ENCODE peak calls at places on chromosomes 11 and 22, in eight cellular contexts. V is suprapubic skin, S is tibial nerve, H is small intestine, A is SK-N-SH, Q is pancreas, X is cardiac muscle cell, Z is A549. L is an unnamed sample. For H3K4me1 and H3K9me3, the result is how much of the 10 kb centered on the place peaks cover.

GRCh38 chr22:45895436-45896152 is 81.4 kb downstream of the WNT7B start:
- DNase-seq in V (no peak), S (no peak), H (no peak), A (no peak), Q (peak), X (no peak), Z (no peak), L (no peak)

GRCh38 chr11:59891781-59892181 is 13.2 kb downstream of the OOSP3 start:
- DNase-seq in V (no peak), S (no peak), H (no peak), A (no peak), Q (no peak), X (peak), Z (no peak), L (no peak)

GRCh38 chr22:29251981-29252978 is 15.5 kb downstream of the RHBDD3 start:
- DNase-seq in V (no peak), S (no peak), H (no peak), A (peak), Q (no peak), X (no peak), Z (no peak), L (no peak)

GRCh38 chr11:120331301-120331966 is 4.8 kb upstream of the ARHGEF12 start:
- DNase-seq in V (no peak), S (no peak), H (no peak), A (no peak), Q (no peak), X (no peak), Z (peak), L (no peak)

GRCh38 chr11:65014146-65014960 is at the start of gene ARL2:
- DNase-seq in V (peak), S (peak), H (peak), A (no peak), Q (peak), X (no peak), Z (no peak), L (no peak)

GRCh38 chr11:35133656-35134055 is 5.3 kb upstream of the CD44 start:
- DNase-seq in V (no peak), S (no peak), H (no peak), A (no peak), Q (no peak), X (no peak), Z (no peak), L (no peak)

GRCh38 chr22:35630387-35630793 is 13.3 kb upstream of the MB start:
- DNase-seq in V (no peak), S (no peak), H (no peak), A (no peak), Q (no peak), X (peak), Z (peak), L (peak)

GRCh38 chr22:28759861-28760560 is 12.5 kb upstream of the CCDC117 start:
- DNase-seq in V (no peak), S (no peak), H (no peak), A (no peak), Q (no peak), X (no peak), Z (peak), L (no peak)

GRCh38 chr11:23725752-23726151 is 771.1 kb upstream of the LUZP2 start:
- DNase-seq in V (no peak), S (no peak), H (no peak), A (no peak), Q (no peak), X (no peak), Z (no peak), L (no peak)

GRCh38 chr22:19742160-19743066 is 18.2 kb upstream of the TBX1 start:
- DNase-seq in V (no peak), S (no peak), H (no peak), A (no peak), Q (no peak), X (no peak), Z (no peak), L (no peak)

GRCh38 chr22:20729194-20729593 is 44.7 kb upstream of the SERPIND1 start:
- DNase-seq in V (no peak), S (no peak), H (no peak), A (no peak), Q (peak), X (no peak), Z (no peak), L (no peak)

GRCh38 chr11:18270102-18270501 is 4.0 kb downstream of the SAA1 start:
- DNase-seq in V (no peak), S (no peak), H (no peak), A (no peak), Q (no peak), X (no peak), Z (no peak), L (no peak)

GRCh38 chr22:18060646-18061620 is 16.9 kb upstream of the PEX26 start:
- DNase-seq in V (no peak), S (no peak), H (peak), A (no peak), Q (no peak), X (no peak), Z (peak), L (peak)

GRCh38 chr11:30346068-30346688 is 23.3 kb downstream of the ARL14EP start:
- DNase-seq in V (no peak), S (peak), H (peak), A (peak), Q (no peak), X (peak), Z (peak), L (peak)

GRCh38 chr11:118715837-118716260 is 36.4 kb upstream of the TREH start:
- DNase-seq in V (no peak), S (no peak), H (peak), A (no peak), Q (no peak), X (no peak), Z (no peak), L (no peak)

GRCh38 chr11:125164422-125165110 is at the start of gene PKNOX2:
- DNase-seq in V (peak), S (peak), H (peak), A (peak), Q (peak), X (peak), Z (peak), L (no peak)

GRCh38 chr11:67316882-67317364 is 13.6 kb downstream of the SSH3 start:
- DNase-seq in V (no peak), S (no peak), H (peak), A (no peak), Q (no peak), X (no peak), Z (no peak), L (no peak)

GRCh38 chr22:24445481-24446290 is 18.3 kb downstream of the ADORA2A start:
- DNase-seq in V (peak), S (no peak), H (no peak), A (peak), Q (no peak), X (no peak), Z (no peak), L (no peak)

GRCh38 chr11:74680703-74681531 is 50.3 kb downstream of the CHRDL2 start:
- DNase-seq in V (peak), S (no peak), H (no peak), A (no peak), Q (no peak), X (no peak), Z (no peak), L (no peak)

GRCh38 chr11:65390099-65390941 is 3.9 kb downstream of the FRMD8 start:
- DNase-seq in V (no peak), S (no peak), H (no peak), A (no peak), Q (peak), X (no peak), Z (no peak), L (no peak)

GRCh38 chr11:27965559-27965958 is 142.4 kb downstream of the KIF18A start:
- DNase-seq in V (no peak), S (no peak), H (no peak), A (no peak), Q (no peak), X (no peak), Z (no peak), L (no peak)

GRCh38 chr11:130786987-130787688 is 129.1 kb downstream of the SNX19 start:
- DNase-seq in V (no peak), S (no peak), H (no peak), A (no peak), Q (no peak), X (no peak), Z (no peak), L (no peak)

DNA sequence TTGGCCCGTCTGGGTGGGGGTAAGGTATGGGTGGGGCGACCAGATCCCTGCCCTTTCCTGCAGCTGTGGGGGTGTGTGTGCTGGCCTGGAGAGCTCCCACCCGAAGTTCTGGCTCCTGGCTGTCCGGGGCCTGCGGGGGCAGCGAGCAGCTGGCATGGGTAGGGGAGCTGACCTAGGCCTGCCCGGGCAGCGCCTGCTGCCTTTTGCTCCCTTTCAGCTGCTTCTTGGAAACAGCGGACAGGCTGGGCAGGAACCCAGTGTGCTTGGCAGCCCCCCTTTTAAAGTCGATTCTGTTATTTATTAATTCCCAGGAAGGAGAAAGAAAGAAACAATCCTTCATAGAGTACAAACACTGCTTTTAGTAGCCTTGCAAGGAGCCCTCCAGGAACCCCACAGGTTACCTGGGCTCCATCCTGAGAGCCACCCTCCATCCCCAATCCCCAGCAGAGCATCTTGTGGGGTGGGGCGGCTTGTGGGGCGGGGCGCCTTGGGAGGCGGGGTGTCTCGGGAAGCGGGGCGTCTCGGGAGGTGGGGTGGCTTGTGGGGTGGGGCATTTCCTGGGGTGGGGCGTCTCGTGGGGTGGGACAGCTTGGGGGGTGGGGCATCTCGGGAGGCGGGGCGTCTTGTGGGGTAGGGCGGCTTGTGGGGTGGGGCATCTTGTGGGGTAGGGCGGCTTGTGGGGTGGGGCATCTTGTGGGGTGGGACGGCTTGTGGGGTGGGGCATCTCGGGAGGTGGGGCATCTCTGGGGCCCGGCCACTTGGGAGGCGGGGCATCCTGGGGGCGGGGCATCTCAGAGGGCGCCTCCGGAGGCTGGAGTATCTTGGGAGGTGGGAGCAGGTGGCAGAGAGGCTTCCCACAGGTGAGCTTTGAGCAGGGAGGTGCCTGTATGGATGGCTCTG is 7.0 kb downstream of the CD81 start:
- DNase-seq in V (no peak), S (no peak), H (peak), A (no peak), Q (peak), X (no peak), Z (no peak), L (peak)
- H3K4me1 ChIP-seq in V (half or more), S (half or more), H (under half), A (under half), Q (under half), X (under half), Z (under half), L (half or more)

DNA sequence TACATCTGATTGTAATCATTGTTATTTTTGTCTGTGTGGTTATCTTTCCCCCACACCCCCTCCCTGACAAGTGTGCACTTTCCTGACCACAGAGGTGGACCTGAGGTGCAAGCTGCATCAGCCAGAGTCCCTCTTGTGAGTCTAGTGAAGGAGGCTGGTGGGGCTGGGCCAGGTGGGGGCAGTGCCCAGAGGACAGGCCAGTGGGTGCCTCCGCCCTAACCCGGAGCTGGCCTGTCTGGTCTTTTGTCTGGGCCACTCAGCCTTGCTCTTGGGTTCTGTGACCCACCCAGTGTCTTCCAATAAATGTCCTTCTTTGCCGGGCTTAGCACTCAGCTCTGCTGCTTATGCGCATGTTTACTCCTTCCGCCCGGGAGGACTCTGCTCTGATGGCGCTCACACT is 526.2 kb downstream of the TBC1D22A start:
- DNase-seq in V (peak), S (no peak), H (no peak), A (no peak), Q (peak), X (no peak), Z (no peak), L (no peak)
- H3K9me3 ChIP-seq in V (under half), S (under half), H (under half), A (under half), Q (under half), X (under half), Z (under half), L (under half)

DNA sequence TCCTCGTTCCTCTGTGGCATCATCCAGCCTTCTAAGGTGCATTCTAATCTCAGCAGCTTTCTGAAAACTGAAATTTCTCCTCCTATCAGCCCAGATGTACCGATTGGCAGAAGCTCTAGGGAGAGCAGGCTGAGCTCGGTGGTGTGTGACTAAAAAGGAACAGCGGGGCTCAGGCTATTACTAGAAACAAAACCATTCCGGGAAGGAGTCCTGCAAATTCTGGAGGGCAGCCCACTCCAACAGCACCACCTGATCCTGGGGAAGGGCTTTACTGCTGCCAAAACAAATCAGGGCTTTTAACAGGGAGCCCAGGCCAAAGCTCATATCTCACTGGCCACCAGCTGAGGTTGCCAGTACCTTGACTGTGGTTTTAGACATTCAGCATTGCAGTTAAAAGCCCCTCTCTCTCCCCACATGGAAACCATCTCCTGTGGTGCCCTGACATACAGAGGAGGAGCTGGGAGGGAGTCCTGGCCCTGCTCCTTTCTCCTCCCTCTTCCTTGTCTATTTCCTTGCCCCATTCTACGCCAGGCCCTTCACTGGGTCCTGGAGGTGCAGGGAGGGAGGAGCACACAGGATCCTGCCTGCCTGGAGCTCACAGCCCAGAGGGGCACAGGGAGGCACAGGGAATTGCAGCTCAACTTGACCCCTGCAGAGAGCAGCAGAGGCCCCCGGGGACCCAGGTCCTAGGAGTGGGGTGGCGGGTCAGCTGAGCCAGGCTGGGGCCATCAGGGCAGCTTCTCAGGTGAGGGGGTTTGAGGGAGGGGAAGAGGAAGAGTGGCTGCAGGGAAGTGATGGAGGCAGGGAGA is 889 bp downstream of the PLAAT4 start:
- DNase-seq in V (no peak), S (peak), H (peak), A (no peak), Q (peak), X (no peak), Z (no peak), L (no peak)
- H3K4me1 ChIP-seq in V (under half), S (under half), H (under half), A (under half), Q (under half), X (under half), Z (under half), L (under half)

DNA sequence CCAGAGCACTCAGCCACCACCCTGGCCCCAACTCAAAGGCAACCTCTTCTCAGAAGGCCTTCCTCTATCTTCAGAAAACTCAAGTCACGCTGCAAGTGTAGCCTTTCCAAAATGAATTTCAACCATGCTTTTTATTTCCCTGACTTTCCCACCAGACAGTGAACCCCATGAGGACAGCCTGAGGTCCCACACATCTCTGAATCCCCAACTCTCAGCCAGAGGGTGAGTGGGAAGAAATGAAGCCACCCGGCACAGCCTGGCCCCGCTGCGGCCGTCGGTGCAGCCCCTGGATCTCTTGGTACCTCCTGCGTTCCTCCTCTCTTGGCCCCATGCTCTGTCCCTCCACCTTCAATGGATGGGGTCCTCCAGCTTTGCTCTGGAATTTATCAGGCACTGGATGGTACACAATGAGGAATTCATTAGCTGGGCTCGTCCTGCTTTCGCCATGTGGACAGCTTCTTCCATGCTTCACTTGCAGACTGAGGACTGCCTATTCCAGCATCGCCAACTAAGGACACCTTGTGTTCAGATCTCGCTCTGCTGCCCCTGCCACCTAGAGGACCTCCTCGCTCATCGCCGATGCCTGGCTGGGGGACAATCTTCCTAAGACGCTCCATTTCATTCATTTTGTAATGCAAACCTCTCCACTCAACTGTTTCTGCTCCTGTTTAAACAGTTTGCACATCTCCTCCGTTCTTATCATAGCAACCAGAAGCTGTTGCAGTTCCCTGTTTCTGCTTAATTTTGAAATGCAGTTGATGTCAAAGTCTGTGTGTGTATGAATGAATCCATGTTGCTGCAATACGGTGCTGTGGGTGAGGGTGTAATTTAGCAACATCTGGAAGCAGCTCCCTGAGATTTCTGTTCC is 672.1 kb downstream of the TBC1D22A start:
- DNase-seq in V (no peak), S (no peak), H (no peak), A (no peak), Q (no peak), X (no peak), Z (no peak), L (no peak)
- H3K9me3 ChIP-seq in V (under half), S (under half), H (under half), A (under half), Q (under half), X (under half), Z (under half), L (under half)

GRCh38 chr22:36778020-36778419 is 2.1 kb upstream of the IFT27 start:
- DNase-seq in V (no peak), S (no peak), H (no peak), A (no peak), Q (no peak), X (no peak), Z (no peak), L (no peak)

GRCh38 chr22:36776722-36777121 is 803 bp upstream of the IFT27 start:
- DNase-seq in V (no peak), S (no peak), H (no peak), A (no peak), Q (no peak), X (no peak), Z (no peak), L (no peak)

GRCh38 chr22:36773935-36774334 is 2.0 kb downstream of the IFT27 start:
- DNase-seq in V (no peak), S (no peak), H (peak), A (peak), Q (no peak), X (no peak), Z (peak), L (peak)

GRCh38 chr22:36775966-36776669 is at the start of gene IFT27:
- DNase-seq in V (peak), S (peak), H (peak), A (peak), Q (peak), X (peak), Z (peak), L (peak)

GRCh38 chr22:36775589-36775965 is 342 bp downstream of the IFT27 start:
- DNase-seq in V (peak), S (no peak), H (no peak), A (no peak), Q (peak), X (peak), Z (no peak), L (peak)
- H3K4me1 ChIP-seq in V (under half), S (under half), H (under half), A (under half), Q (under half), X (under half), Z (under half), L (under half)

GRCh38 chr22:16955678-16956210 is 52.3 kb downstream of the GAB4 start:
- DNase-seq in V (no peak), S (no peak), H (no peak), A (no peak), Q (no peak), X (no peak), Z (no peak), L (no peak)
- H3K9me3 ChIP-seq in V (under half), S (under half), H (under half), A (under half), Q (under half), X (under half), Z (under half), L (under half)

GRCh38 chr11:73113426-73113825 is 28.7 kb downstream of the FCHSD2 start:
- DNase-seq in V (no peak), S (no peak), H (no peak), A (no peak), Q (no peak), X (no peak), Z (no peak), L (no peak)
- H3K4me1 ChIP-seq in V (under half), S (under half), H (under half), A (under half), Q (under half), X (under half), Z (under half), L (under half)

L was measured in Karpas-422.